ENCODE peak calls at places on chromosomes 7 and 10, in seven cellular contexts. H is HT1080; W is T47D; B is stimulated activated CD4-positive, alpha-beta T cell treated with anti-CD3 and anti-CD28 coated beads, Interleukin-1b, Interleukin-23, amount 100 ng/mL, for 4 hours; L is psoas muscle; G is mammary epithelial cell; F is progenitor cell of endocrine pancreas. M is an unnamed sample.

GRCh38 chr7:91618665-91619437 is 261.7 kb downstream of the MTERF1 start:
- DNase-seq in L (no peak), W (no peak), B (no peak), H (no peak), G (no peak), F (no peak), M (peak; percentile 80)

GRCh38 chr7:128444242-128444641 is 11.4 kb upstream of the HILPDA start:
- DNase-seq in B (no peak), G (peak; percentile 19), W (no peak), F (no peak), L (no peak), H (no peak), M (no peak)

GRCh38 chr7:47478926-47479791 is 102.8 kb downstream of the TNS3 start:
- DNase-seq in F (no peak), H (no peak), L (no peak), B (no peak), W (no peak), G (no peak), M (no peak)

GRCh38 chr10:5526691-5527331 is 2.0 kb downstream of the CALML3 start:
- DNase-seq in W (no peak), F (no peak), B (no peak), G (no peak), H (no peak), L (peak; percentile 29), M (no peak)

GRCh38 chr10:75395171-75395954 is 6.2 kb downstream of the ZNF503 start:
- DNase-seq in G (peak; percentile 26), H (no peak), W (no peak), B (no peak), L (peak; percentile 79), F (peak; percentile 70), M (peak; percentile 73)

GRCh38 chr7:2120251-2120660 is 112.5 kb downstream of the MAD1L1 start:
- DNase-seq in G (no peak), L (no peak), W (no peak), F (no peak), B (no peak), H (no peak), M (no peak)

GRCh38 chr7:149598721-149599308 is 101.2 kb upstream of the ZNF746 start:
- DNase-seq in W (peak; percentile 39), H (peak; percentile 36), G (peak; percentile 44), F (no peak), B (no peak), L (no peak), M (no peak)

GRCh38 chr7:151783958-151784575 is 92.8 kb downstream of the PRKAG2 start:
- DNase-seq in L (peak; percentile 45), G (no peak), B (no peak), F (no peak), W (no peak), H (no peak), M (no peak)

GRCh38 chr7:78873117-78873516 is 580.4 kb downstream of the MAGI2 start:
- DNase-seq in F (no peak), L (no peak), B (no peak), H (no peak), W (no peak), G (no peak), M (no peak)

GRCh38 chr10:24701447-24701846 is 22.2 kb downstream of the ARHGAP21 start:
- DNase-seq in L (no peak), H (peak; percentile 13), G (no peak), F (no peak), B (no peak), W (no peak), M (no peak)

GRCh38 chr10:63636812-63637211 is 115.6 kb downstream of the REEP3 start:
- DNase-seq in H (no peak), G (no peak), L (no peak), W (no peak), B (no peak), F (no peak), M (no peak)

M was measured in HAP-1.